ENCODE peak calls at places on chromosomes 1 and 21, in eight cellular contexts. C is neuronal stem cell; A is IMR-90; N is WERI-Rb-1; V is CD8-positive, alpha-beta T cell; O is keratinocyte; J is kidney epithelial cell; M is brain microvascular endothelial cell. Y is an unnamed sample. For H3K36me3, the result is how much of the 10 kb centered on the place peaks cover.

GRCh38 chr1:9960705-9961562 is 17.7 kb downstream of the NMNAT1 start:
- DNase-seq in V (no peak), J (no peak), O (no peak), C (no peak), A (no peak), M (no peak), N (peak), Y (no peak)

GRCh38 chr1:204316164-204316563 is 43.6 kb downstream of the PLEKHA6 start:
- DNase-seq in V (no peak), C (no peak), A (no peak), M (no peak), J (no peak), N (no peak), O (no peak), Y (no peak)

GRCh38 chr1:168279253-168279652 is 1.4 kb upstream of the TBX19 start:
- DNase-seq in C (no peak), N (no peak), M (no peak), V (no peak), A (no peak), O (no peak), J (no peak), Y (no peak)

GRCh38 chr1:100708476-100709062 is 11.0 kb upstream of the VCAM1 start:
- DNase-seq in J (no peak), O (no peak), C (no peak), V (no peak), M (no peak), N (no peak), A (peak), Y (no peak)

GRCh38 chr1:116737020-116737854 is 17.0 kb upstream of the CD2 start:
- DNase-seq in A (peak), V (peak), O (no peak), C (peak), J (peak), N (peak), M (peak), Y (peak)

GRCh38 chr1:113137563-113137962 is 64.6 kb downstream of the LRIG2 start:
- DNase-seq in N (no peak), M (no peak), A (no peak), C (no peak), O (no peak), J (no peak), V (no peak), Y (no peak)

GRCh38 chr21:28235169-28235892 is 757.3 kb downstream of the LTN1 start:
- DNase-seq in N (peak), V (no peak), J (no peak), A (no peak), O (no peak), M (no peak), C (no peak), Y (peak)

GRCh38 chr21:31470896-31471694 is 127.0 kb upstream of the TIAM1 start:
- DNase-seq in O (no peak), V (no peak), N (no peak), A (no peak), C (no peak), J (no peak), M (no peak), Y (no peak)

GRCh38 chr1:25918615-25919014 is 12.4 kb upstream of the STMN1 start:
- DNase-seq in N (no peak), J (no peak), M (no peak), A (no peak), V (no peak), O (no peak), C (no peak), Y (no peak)

GRCh38 chr1:117828206-117828605 is 101.2 kb downstream of the GDAP2 start:
- DNase-seq in C (no peak), V (no peak), M (peak), N (no peak), O (no peak), J (no peak), A (peak), Y (peak)

GRCh38 chr1:29341936-29342335 is 105.6 kb downstream of the PTPRU start:
- DNase-seq in C (no peak), V (no peak), O (no peak), M (peak), A (no peak), J (no peak), N (peak), Y (no peak)

GRCh38 chr1:6473974-6474814 is 8.2 kb upstream of the TNFRSF25 start:
- DNase-seq in C (no peak), J (no peak), O (no peak), N (no peak), M (no peak), A (no peak), V (no peak), Y (no peak)

GRCh38 chr1:189851806-189852367 is 625.8 kb downstream of the BRINP3 start:
- DNase-seq in A (no peak), O (no peak), C (no peak), J (peak), N (peak), M (no peak), V (no peak), Y (no peak)

GRCh38 chr1:12305377-12305776 is 75.5 kb downstream of the VPS13D start:
- DNase-seq in N (no peak), A (no peak), O (no peak), C (no peak), V (no peak), M (peak), J (no peak), Y (no peak)
- H3K36me3 ChIP-seq in N (under half), A (under half), O (under half), C (half or more), V (under half), M (under half), J (under half), Y (under half)

GRCh38 chr1:47024138-47024856 is 828 bp downstream of the CYP4X1 start:
- DNase-seq in N (no peak), V (no peak), M (no peak), J (no peak), O (no peak), A (no peak), C (no peak), Y (no peak)
- H3K4me3 ChIP-seq in N (peak), V (no peak), M (peak), J (no peak), O (peak), A (no peak), C (no peak), Y (no peak)

GRCh38 chr21:39086547-39086946 is 96.7 kb downstream of the PSMG1 start:
- DNase-seq in V (no peak), J (no peak), M (no peak), O (no peak), A (no peak), C (no peak), N (no peak), Y (no peak)

GRCh38 chr21:39088831-39089380 is 94.3 kb downstream of the PSMG1 start:
- DNase-seq in O (no peak), C (no peak), V (no peak), N (peak), A (peak), M (peak), J (no peak), Y (no peak)

GRCh38 chr21:39085843-39086415 is 97.3 kb downstream of the PSMG1 start:
- DNase-seq in C (no peak), V (no peak), J (no peak), M (no peak), N (no peak), O (no peak), A (no peak), Y (no peak)

GRCh38 chr21:39087238-39087975 is 95.8 kb downstream of the PSMG1 start:
- DNase-seq in N (no peak), V (no peak), A (no peak), C (peak), J (no peak), M (no peak), O (no peak), Y (no peak)

DNA sequence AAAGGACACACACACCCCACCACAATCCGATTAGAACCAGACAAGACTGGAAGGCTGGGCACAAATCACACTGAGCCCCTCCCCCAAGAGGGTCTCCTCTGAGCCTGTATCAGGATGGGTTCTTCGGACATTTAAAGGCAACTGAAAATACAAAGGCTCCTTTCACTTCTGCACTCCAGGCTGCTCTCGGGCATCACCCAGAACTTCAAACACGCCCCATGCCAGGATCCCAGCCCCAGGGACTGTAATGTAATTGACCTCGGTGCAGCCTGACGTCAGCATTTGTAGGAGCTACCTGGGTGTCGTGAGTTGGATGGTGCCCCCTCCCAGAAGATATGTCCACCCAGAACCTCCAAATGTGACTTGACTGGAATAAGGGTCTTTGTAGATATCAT is 95.3 kb downstream of the PSMG1 start:
- DNase-seq in N (no peak), M (no peak), J (no peak), C (no peak), A (no peak), V (no peak), O (no peak), Y (no peak)
- H3K36me3 ChIP-seq in N (under half), M (under half), J (under half), C (under half), A (under half), V (under half), O (under half), Y (under half)

DNA sequence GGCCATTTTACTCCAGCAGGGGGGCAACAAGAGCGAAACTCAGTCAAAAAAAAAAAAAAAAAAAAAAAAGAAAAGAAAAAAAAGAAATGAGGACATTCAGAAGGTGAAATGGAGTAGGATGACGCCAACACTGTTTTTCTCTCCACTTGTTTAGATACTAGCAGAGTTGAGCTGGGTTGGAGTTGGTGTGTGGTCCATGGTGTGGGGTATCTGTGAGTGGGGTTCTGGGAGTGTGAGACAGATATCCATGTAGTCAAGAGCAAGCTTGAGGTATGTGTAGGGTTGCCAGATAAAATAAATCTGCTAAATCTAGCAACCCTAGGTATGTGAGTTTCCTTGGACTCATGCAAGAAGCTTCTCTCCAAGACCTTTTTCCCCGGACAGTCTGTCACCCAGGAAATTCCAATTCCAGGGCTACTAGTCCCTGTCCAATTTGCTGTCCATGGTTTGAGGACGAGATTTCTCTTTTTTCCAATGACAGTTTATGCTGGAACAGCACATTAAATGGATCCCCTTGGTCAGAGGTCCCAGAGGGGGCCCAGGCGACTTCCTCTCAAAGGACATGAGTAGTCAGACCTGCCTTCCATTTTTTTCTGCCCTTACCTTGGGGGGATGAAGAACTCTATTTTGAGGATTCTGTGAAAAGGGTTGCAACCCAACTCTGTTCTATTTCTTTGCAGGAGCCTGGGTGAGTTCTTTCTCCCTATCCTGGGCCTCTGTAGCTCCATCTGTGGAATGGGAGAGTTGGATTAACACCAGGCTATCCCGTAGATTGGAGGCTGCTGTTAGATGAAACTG is 2.1 kb upstream of the FOXD2 start:
- DNase-seq in C (no peak), N (no peak), A (no peak), J (no peak), M (no peak), V (no peak), O (no peak), Y (no peak)
- H3K4me3 ChIP-seq in C (no peak), N (no peak), A (no peak), J (no peak), M (no peak), V (no peak), O (peak), Y (no peak)

GRCh38 chr1:19222573-19222972 is 12.5 kb upstream of the UBR4 start:
- DNase-seq in O (no peak), C (no peak), M (no peak), N (no peak), A (no peak), V (no peak), J (no peak), Y (no peak)

GRCh38 chr1:19222979-19223824 is 13.1 kb upstream of the UBR4 start:
- DNase-seq in M (no peak), C (no peak), N (no peak), O (no peak), V (no peak), A (peak), J (peak), Y (no peak)

GRCh38 chr1:19220991-19221390 is 10.9 kb upstream of the UBR4 start:
- DNase-seq in C (no peak), O (no peak), A (peak), M (no peak), J (no peak), V (no peak), N (no peak), Y (no peak)

GRCh38 chr1:19219451-19219850 is 9.4 kb upstream of the UBR4 start:
- DNase-seq in J (no peak), C (no peak), A (no peak), N (no peak), M (no peak), O (no peak), V (no peak), Y (no peak)

GRCh38 chr1:19220080-19220846 is 10.2 kb upstream of the UBR4 start:
- DNase-seq in N (no peak), O (no peak), M (no peak), J (no peak), C (no peak), V (no peak), A (no peak), Y (no peak)
- H3K36me3 ChIP-seq in N (half or more), O (under half), M (half or more), J (under half), C (half or more), V (half or more), A (half or more), Y (under half)

DNA sequence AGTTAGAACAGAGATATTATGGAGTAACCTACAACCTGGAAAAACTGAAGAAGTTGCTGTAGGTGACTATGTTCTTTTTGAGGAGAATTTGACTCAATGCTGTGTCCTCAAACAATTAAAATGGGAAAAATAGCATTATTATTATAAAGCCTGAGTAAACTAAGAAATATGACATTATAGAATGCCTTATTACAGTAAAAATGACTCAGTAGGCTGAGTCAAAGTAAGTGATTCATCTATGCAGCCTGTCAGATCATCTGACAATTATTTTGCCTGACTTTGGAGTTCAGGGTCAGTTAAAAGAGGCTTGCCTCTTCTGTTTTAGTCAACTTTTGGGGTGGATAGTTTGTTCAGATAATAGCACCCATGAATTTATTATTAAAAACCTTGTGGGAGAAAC is 150.8 kb upstream of the PTGFR start:
- DNase-seq in J (peak), A (peak), V (no peak), N (no peak), M (peak), O (peak), C (no peak), Y (no peak)
- H3K4me3 ChIP-seq in J (no peak), A (no peak), V (no peak), N (no peak), M (no peak), O (no peak), C (no peak), Y (no peak)

DNA sequence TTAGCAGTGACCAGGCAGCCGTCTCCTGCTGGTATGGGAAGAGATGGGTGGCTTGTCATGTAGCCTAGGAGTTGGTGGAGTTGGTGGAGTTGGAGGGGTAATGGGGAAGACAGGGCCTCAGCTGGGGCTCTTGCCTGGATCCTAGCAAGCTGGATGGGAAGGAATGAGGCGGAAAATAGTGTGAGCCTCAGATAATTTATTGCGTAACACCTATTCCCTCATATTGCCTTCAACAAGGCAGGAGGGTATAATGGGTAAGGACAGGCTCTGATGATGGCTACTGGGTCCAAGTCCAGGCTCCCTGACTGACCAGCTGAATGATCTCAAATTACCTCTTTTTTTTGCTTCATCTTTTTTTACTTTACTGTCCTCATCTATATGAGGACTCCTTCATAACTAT is 12.6 kb downstream of the MAP7D1 start:
- DNase-seq in N (no peak), A (no peak), V (no peak), C (no peak), M (no peak), J (no peak), O (no peak), Y (no peak)
- H3K36me3 ChIP-seq in N (half or more), A (under half), V (under half), C (half or more), M (half or more), J (under half), O (under half), Y (under half)

DNA sequence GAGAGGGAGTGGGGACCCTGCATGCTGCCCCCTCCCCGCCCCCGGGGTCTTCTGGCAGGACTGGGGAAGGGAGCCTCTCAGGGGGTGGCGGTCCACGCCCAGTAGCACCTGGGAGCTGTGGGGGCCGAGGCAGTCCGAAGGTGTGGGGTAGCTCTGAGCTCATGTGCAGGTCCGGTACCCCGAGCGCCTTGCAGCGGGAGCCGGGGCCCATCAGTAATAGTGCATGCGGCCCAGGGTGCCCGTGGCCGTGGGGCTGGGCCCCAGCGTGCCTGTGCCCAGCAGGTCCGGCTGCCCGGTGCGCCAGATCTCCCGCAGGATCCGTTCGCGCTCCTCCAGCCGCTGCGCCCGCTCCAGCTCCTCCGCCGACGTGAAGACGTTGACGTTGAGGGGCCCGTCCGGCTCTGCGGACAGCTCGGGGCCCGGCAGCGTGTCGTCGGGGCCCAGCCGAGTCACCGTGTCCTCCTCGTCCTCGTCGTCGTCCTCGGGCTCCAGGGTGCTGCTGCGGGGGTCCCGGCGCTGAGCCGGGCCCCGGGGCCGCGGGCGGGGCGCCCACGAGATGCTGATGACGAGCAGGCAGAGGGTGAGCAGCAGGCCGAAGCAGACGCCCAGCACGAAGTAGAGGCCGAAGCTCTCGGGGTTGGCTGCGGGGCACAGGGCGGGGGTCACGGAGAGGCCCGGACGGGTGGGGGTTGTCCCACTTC is 1.2 kb downstream of the EVA1B start:
- DNase-seq in O (no peak), N (no peak), J (no peak), C (no peak), V (no peak), A (no peak), M (no peak), Y (no peak)
- H3K4me3 ChIP-seq in O (peak), N (no peak), J (peak), C (peak), V (no peak), A (peak), M (peak), Y (no peak)